ENCODE peak calls at places on chromosomes 1 and 21, in four cellular contexts. One of them, this sample, is unnamed.

GRCh38 chr1:171501305-171502021 is 16.1 kb downstream of the PRRC2C start:
- DNase-seq in transverse colon: no peak
- DNase-seq in GM23338: no peak
- DNase-seq in HCT116: no peak
- DNase-seq in this sample: no peak

GRCh38 chr1:202107321-202107761 is 15.4 kb upstream of the GPR37L1 start:
- DNase-seq in transverse colon: peak
- DNase-seq in GM23338: no peak
- DNase-seq in HCT116: no peak
- DNase-seq in this sample: peak

GRCh38 chr1:150576794-150577556 is 2.4 kb downstream of the MCL1 start:
- DNase-seq in transverse colon: no peak
- DNase-seq in GM23338: peak
- DNase-seq in HCT116: no peak
- DNase-seq in this sample: peak

GRCh38 chr1:212718499-212718898 is 18.9 kb upstream of the BATF3 start:
- DNase-seq in transverse colon: no peak
- DNase-seq in GM23338: peak
- DNase-seq in HCT116: no peak
- DNase-seq in this sample: no peak

GRCh38 chr1:167627865-167628641 is 2.0 kb upstream of the RCSD1 start:
- DNase-seq in transverse colon: peak
- DNase-seq in GM23338: no peak
- DNase-seq in HCT116: no peak
- DNase-seq in this sample: no peak

GRCh38 chr1:155244368-155245162 is 10.7 kb downstream of the ENTREP3 start:
- DNase-seq in transverse colon: peak
- DNase-seq in GM23338: peak
- DNase-seq in HCT116: peak
- DNase-seq in this sample: peak

GRCh38 chr1:218772575-218772974 is 401.1 kb upstream of the LYPLAL1 start:
- DNase-seq in transverse colon: no peak
- DNase-seq in GM23338: no peak
- DNase-seq in HCT116: no peak
- DNase-seq in this sample: no peak

GRCh38 chr21:38825901-38826300 is 20.2 kb downstream of the ETS2 start:
- DNase-seq in transverse colon: no peak
- DNase-seq in GM23338: no peak
- DNase-seq in HCT116: no peak
- DNase-seq in this sample: no peak

GRCh38 chr1:9101510-9102146 is 27.3 kb downstream of the GPR157 start:
- DNase-seq in transverse colon: peak
- DNase-seq in GM23338: peak
- DNase-seq in HCT116: peak
- DNase-seq in this sample: peak

GRCh38 chr1:56872597-56872996 is 18.0 kb downstream of the C8A start:
- DNase-seq in transverse colon: no peak
- DNase-seq in GM23338: no peak
- DNase-seq in HCT116: no peak
- DNase-seq in this sample: no peak

GRCh38 chr1:243482237-243483022 is 226.6 kb downstream of the SDCCAG8 start:
- DNase-seq in transverse colon: no peak
- DNase-seq in GM23338: peak
- DNase-seq in HCT116: no peak
- DNase-seq in this sample: no peak

GRCh38 chr1:180288894-180289293 is 58.8 kb downstream of the LHX4 start:
- DNase-seq in transverse colon: no peak
- DNase-seq in GM23338: no peak
- DNase-seq in HCT116: no peak
- DNase-seq in this sample: no peak

GRCh38 chr1:230109871-230110667 is 43.0 kb downstream of the GALNT2 start:
- DNase-seq in transverse colon: peak
- DNase-seq in GM23338: no peak
- DNase-seq in HCT116: no peak
- DNase-seq in this sample: no peak

GRCh38 chr1:229022595-229023350 is 248.1 kb upstream of the RAB4A start:
- DNase-seq in transverse colon: no peak
- DNase-seq in GM23338: no peak
- DNase-seq in HCT116: no peak
- DNase-seq in this sample: no peak

GRCh38 chr1:10657080-10657847 is 139.2 kb downstream of the CASZ1 start:
- DNase-seq in transverse colon: no peak
- DNase-seq in GM23338: no peak
- DNase-seq in HCT116: no peak
- DNase-seq in this sample: no peak

GRCh38 chr1:31772669-31773248 is 8.6 kb upstream of the ADGRB2 start:
- DNase-seq in transverse colon: no peak
- DNase-seq in GM23338: no peak
- DNase-seq in HCT116: no peak
- DNase-seq in this sample: no peak

GRCh38 chr21:45224189-45224938 is 63.3 kb downstream of the POFUT2 start:
- DNase-seq in transverse colon: peak
- DNase-seq in GM23338: no peak
- DNase-seq in HCT116: no peak
- DNase-seq in this sample: no peak

GRCh38 chr1:51313961-51314777 is 16.2 kb downstream of the TTC39A start:
- DNase-seq in transverse colon: peak
- DNase-seq in GM23338: no peak
- DNase-seq in HCT116: no peak
- DNase-seq in this sample: peak

GRCh38 chr1:182080040-182080439 is 18.5 kb upstream of the ZNF648 start:
- DNase-seq in transverse colon: no peak
- DNase-seq in GM23338: no peak
- DNase-seq in HCT116: no peak
- DNase-seq in this sample: no peak

GRCh38 chr1:71343686-71344416 is 263.0 kb upstream of the ZRANB2 start:
- DNase-seq in transverse colon: no peak
- DNase-seq in GM23338: peak
- DNase-seq in HCT116: no peak
- DNase-seq in this sample: no peak
- TF ChIP-seq CTCF in transverse colon: no peak
- TF ChIP-seq CTCF in GM23338: peak
- TF ChIP-seq CTCF in HCT116: no peak
- TF ChIP-seq CTCF in this sample: no peak

DNA sequence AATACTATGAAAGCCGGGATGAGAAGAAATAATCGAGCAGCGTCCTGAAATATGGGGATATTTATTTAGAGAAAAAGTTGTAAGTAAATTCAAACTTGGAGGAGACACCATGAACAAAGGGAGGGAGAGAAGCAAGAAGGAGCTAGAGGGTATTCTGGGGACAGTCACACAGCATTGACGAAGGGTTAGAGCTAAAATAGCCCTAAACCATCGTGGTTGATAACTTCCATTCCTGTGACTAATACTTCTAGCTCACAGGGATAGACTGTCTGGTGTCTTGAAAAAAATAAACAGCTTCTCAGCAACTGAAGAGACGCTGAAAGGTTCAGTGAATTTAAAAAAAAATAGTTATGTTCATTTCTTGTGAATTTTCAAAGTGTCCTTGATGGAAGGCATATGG is 86.7 kb downstream of the LRRC53 start:
- DNase-seq in transverse colon: no peak
- DNase-seq in GM23338: no peak
- DNase-seq in HCT116: no peak
- DNase-seq in this sample: no peak
- TF ChIP-seq POLR2AphosphoS5 in transverse colon: no peak
- TF ChIP-seq POLR2AphosphoS5 in GM23338: no peak
- TF ChIP-seq POLR2AphosphoS5 in HCT116: no peak
- TF ChIP-seq POLR2AphosphoS5 in this sample: no peak

DNA sequence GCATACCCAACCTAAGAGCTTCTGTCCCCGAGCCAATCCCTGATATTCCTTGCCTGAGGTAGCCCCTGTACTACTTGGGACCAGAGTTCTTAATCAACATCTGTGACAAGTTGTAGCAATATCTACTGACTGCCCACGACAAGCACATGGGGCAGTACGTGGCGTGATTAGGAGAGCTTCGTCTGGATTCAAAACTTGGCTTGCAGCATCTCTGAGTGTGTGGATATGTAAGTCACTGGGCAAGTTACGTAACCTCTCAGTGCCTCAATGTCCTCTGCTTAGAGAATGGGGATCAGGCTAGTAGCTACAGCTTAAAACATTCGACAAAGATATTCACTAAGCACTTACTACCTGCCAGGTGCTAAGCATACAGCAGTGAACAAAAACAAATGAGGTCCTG is 5.0 kb downstream of the HSPG2 start:
- DNase-seq in transverse colon: no peak
- DNase-seq in GM23338: no peak
- DNase-seq in HCT116: no peak
- DNase-seq in this sample: no peak
- H3K4me3 ChIP-seq in transverse colon: no peak
- H3K4me3 ChIP-seq in GM23338: no peak
- H3K4me3 ChIP-seq in HCT116: no peak
- H3K4me3 ChIP-seq in this sample: no peak

GRCh38 chr1:240171907-240172306 is 80.2 kb downstream of the FMN2 start:
- DNase-seq in transverse colon: no peak
- DNase-seq in GM23338: no peak
- DNase-seq in HCT116: no peak
- DNase-seq in this sample: no peak

GRCh38 chr1:240170806-240171205 is 79.1 kb downstream of the FMN2 start:
- DNase-seq in transverse colon: no peak
- DNase-seq in GM23338: no peak
- DNase-seq in HCT116: no peak
- DNase-seq in this sample: no peak

GRCh38 chr1:240170245-240170644 is 78.6 kb downstream of the FMN2 start:
- DNase-seq in transverse colon: no peak
- DNase-seq in GM23338: no peak
- DNase-seq in HCT116: no peak
- DNase-seq in this sample: no peak

GRCh38 chr1:240164742-240165141 is 73.1 kb downstream of the FMN2 start:
- DNase-seq in transverse colon: no peak
- DNase-seq in GM23338: no peak
- DNase-seq in HCT116: no peak
- DNase-seq in this sample: no peak

DNA sequence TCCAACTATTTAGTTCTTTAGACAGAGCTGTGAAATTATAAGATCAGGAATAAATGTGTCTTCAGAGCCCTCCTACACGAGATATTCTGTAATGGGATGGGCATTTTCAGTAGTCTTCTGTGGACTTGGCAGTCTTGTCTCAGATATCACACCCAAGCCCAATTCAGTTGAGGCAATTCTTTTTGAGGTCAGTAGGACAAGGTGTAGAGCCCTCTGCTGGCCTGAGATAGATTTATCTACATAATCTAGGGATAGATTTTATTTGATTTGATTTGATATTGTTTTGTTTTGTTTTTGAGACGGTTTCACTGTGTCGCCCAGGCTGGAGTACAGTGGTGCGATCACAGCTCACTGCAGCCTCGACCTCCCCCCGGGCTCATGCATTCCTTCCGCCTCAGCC is 77.5 kb downstream of the FMN2 start:
- DNase-seq in transverse colon: no peak
- DNase-seq in GM23338: peak
- DNase-seq in HCT116: no peak
- DNase-seq in this sample: no peak
- TF ChIP-seq CTCF in transverse colon: peak
- TF ChIP-seq CTCF in GM23338: peak
- TF ChIP-seq CTCF in HCT116: no peak
- TF ChIP-seq CTCF in this sample: no peak

GRCh38 chr1:151816964-151817730 is 11.9 kb upstream of the LINGO4 start:
- DNase-seq in transverse colon: no peak
- DNase-seq in GM23338: no peak
- DNase-seq in HCT116: no peak
- DNase-seq in this sample: no peak
- TF ChIP-seq POLR2AphosphoS5 in transverse colon: no peak
- TF ChIP-seq POLR2AphosphoS5 in GM23338: no peak
- TF ChIP-seq POLR2AphosphoS5 in HCT116: no peak
- TF ChIP-seq POLR2AphosphoS5 in this sample: no peak

GRCh38 chr1:156897078-156897825 is 3.7 kb downstream of the PEAR1 start:
- DNase-seq in transverse colon: no peak
- DNase-seq in GM23338: no peak
- DNase-seq in HCT116: no peak
- DNase-seq in this sample: no peak

GRCh38 chr1:156894711-156895407 is 1.3 kb downstream of the PEAR1 start:
- DNase-seq in transverse colon: no peak
- DNase-seq in GM23338: no peak
- DNase-seq in HCT116: no peak
- DNase-seq in this sample: no peak

GRCh38 chr1:156895408-156895874 is 1.9 kb downstream of the PEAR1 start:
- DNase-seq in transverse colon: no peak
- DNase-seq in GM23338: no peak
- DNase-seq in HCT116: no peak
- DNase-seq in this sample: no peak

GRCh38 chr1:156896490-156897033 is 3.0 kb downstream of the PEAR1 start:
- DNase-seq in transverse colon: no peak
- DNase-seq in GM23338: peak
- DNase-seq in HCT116: peak
- DNase-seq in this sample: no peak

DNA sequence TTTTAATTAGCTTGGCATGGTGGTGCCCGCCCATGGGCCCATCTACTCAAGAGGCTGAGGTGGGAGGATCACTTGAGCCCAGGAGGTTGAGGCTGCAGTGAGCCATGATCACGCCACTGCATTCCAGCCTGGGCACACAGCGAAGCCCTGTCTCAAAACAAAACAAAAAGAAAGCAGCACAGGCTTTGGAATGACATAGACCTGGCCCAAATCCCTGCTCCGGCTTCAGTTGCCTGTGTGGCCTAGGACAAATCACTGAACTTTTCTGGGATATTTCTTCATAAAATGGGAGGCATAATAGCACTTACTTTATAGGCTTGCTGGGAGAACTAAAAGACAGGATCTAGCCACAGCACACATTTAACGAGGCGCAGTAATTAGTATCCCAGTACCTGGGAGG is 2.4 kb downstream of the PEAR1 start:
- DNase-seq in transverse colon: no peak
- DNase-seq in GM23338: no peak
- DNase-seq in HCT116: no peak
- DNase-seq in this sample: no peak
- H3K4me3 ChIP-seq in transverse colon: no peak
- H3K4me3 ChIP-seq in GM23338: no peak
- H3K4me3 ChIP-seq in HCT116: no peak
- H3K4me3 ChIP-seq in this sample: no peak

DNA sequence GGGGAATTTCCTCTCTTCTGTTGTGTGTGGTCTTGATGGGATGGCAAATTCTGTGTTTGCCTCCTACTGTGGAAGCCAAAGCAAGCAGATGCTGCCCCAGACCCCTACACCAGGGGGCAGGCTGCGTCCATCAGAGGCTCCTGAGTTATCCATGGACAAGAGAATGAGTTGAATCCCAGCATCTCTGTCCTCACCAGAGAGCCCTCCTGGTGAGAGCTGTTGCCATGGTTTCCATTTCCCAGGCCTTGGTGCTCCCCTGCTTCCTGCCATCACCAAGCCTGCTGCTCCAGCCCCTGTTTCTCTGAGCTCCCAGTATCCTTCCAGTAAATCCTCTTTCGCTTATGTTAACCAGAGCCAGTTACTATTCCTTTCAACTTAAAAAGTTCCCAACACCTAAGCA is 20.4 kb upstream of the GNG12 start:
- DNase-seq in transverse colon: peak
- DNase-seq in GM23338: peak
- DNase-seq in HCT116: peak
- DNase-seq in this sample: no peak
- TF ChIP-seq CTCF in transverse colon: peak
- TF ChIP-seq CTCF in GM23338: peak
- TF ChIP-seq CTCF in HCT116: peak
- TF ChIP-seq CTCF in this sample: no peak

This sample was measured in prostate gland.